ENCODE peak calls at places on chromosomes 6 and 20, in seven cellular contexts. C, D, S, E, U, R and F are unnamed samples.

GRCh38 chr20:59010321-59010994 is 3.4 kb upstream of the CTSZ start:
- DNase-seq in C (no peak), D (no peak), S (peak), E (no peak), U (no peak), R (no peak), F (no peak)

GRCh38 chr20:48162621-48163020 is 377.3 kb upstream of the SULF2 start:
- DNase-seq in C (no peak), D (no peak), S (no peak), E (no peak), U (no peak), R (no peak), F (no peak)

GRCh38 chr20:32600681-32601237 is 15.6 kb upstream of the NOL4L start:
- DNase-seq in C (peak), D (no peak), S (no peak), E (no peak), U (no peak), R (no peak), F (no peak)

GRCh38 chr6:5277589-5277988 is 16.3 kb downstream of the FARS2 start:
- DNase-seq in C (no peak), D (no peak), S (no peak), E (no peak), U (no peak), R (no peak), F (no peak)

GRCh38 chr20:37823276-37823980 is 79.5 kb upstream of the VSTM2L start:
- DNase-seq in C (peak), D (no peak), S (no peak), E (no peak), U (no peak), R (no peak), F (no peak)

GRCh38 chr20:5127204-5127858 is 523 bp downstream of the CDS2 start:
- DNase-seq in C (peak), D (peak), S (peak), E (peak), U (peak), R (peak), F (peak)

GRCh38 chr6:80638222-80639055 is 532.0 kb downstream of the BCKDHB start:
- DNase-seq in C (peak), D (no peak), S (no peak), E (peak), U (no peak), R (no peak), F (no peak)

GRCh38 chr6:101393291-101394251 is at the start of gene GRIK2:
- DNase-seq in C (peak), D (no peak), S (no peak), E (peak), U (peak), R (no peak), F (no peak)

GRCh38 chr6:110653381-110653780 is 161.9 kb downstream of the CDK19 start:
- DNase-seq in C (no peak), D (no peak), S (no peak), E (no peak), U (no peak), R (no peak), F (no peak)

GRCh38 chr6:124054034-124054433 is 250.4 kb downstream of the NKAIN2 start:
- DNase-seq in C (no peak), D (no peak), S (no peak), E (no peak), U (no peak), R (no peak), F (no peak)

GRCh38 chr6:110999634-111000270 is 17.9 kb downstream of the RPF2 start:
- DNase-seq in C (peak), D (no peak), S (no peak), E (no peak), U (no peak), R (no peak), F (no peak)

GRCh38 chr6:6890400-6890858 is 217.3 kb upstream of the RREB1 start:
- DNase-seq in C (peak), D (peak), S (no peak), E (no peak), U (no peak), R (no peak), F (no peak)

GRCh38 chr20:14687317-14687716 is 349.9 kb upstream of the FLRT3 start:
- DNase-seq in C (no peak), D (no peak), S (no peak), E (no peak), U (no peak), R (no peak), F (no peak)

GRCh38 chr6:86949776-86950175 is 12.4 kb downstream of the HTR1E start:
- DNase-seq in C (no peak), D (no peak), S (no peak), E (peak), U (no peak), R (no peak), F (no peak)

GRCh38 chr20:48236001-48236400 is 450.7 kb upstream of the SULF2 start:
- DNase-seq in C (no peak), D (no peak), S (peak), E (no peak), U (no peak), R (no peak), F (no peak)

GRCh38 chr6:149960488-149960887 is 3.3 kb upstream of the ULBP1 start:
- DNase-seq in C (no peak), D (no peak), S (no peak), E (no peak), U (no peak), R (no peak), F (no peak)

GRCh38 chr20:60395993-60396392 is 437.8 kb downstream of the CDH26 start:
- DNase-seq in C (no peak), D (no peak), S (no peak), E (no peak), U (no peak), R (no peak), F (no peak)

GRCh38 chr6:15662246-15663056 is at the start of gene DTNBP1:
- DNase-seq in C (peak), D (peak), S (peak), E (peak), U (peak), R (peak), F (peak)

GRCh38 chr6:166274739-166275370 is 33.3 kb downstream of the PRR18 start:
- DNase-seq in C (no peak), D (no peak), S (peak), E (no peak), U (no peak), R (no peak), F (no peak)

GRCh38 chr20:48782073-48782472 is 45.7 kb downstream of the PREX1 start:
- DNase-seq in C (no peak), D (no peak), S (no peak), E (no peak), U (no peak), R (no peak), F (no peak)

GRCh38 chr6:11133281-11133680 is 21.8 kb upstream of the ERVFRD-1 start:
- DNase-seq in C (no peak), D (no peak), S (no peak), E (no peak), U (no peak), R (no peak), F (no peak)

GRCh38 chr20:18511566-18511965 is 3.8 kb downstream of the SEC23B start:
- DNase-seq in C (no peak), D (no peak), S (no peak), E (no peak), U (no peak), R (no peak), F (no peak)

GRCh38 chr6:49453221-49453620 is 9.8 kb downstream of the MMUT start:
- DNase-seq in C (peak), D (no peak), S (no peak), E (no peak), U (no peak), R (no peak), F (no peak)

GRCh38 chr6:131427441-131428051 is 145.5 kb upstream of the ARG1 start:
- DNase-seq in C (no peak), D (no peak), S (no peak), E (no peak), U (no peak), R (no peak), F (no peak)

GRCh38 chr20:37810027-37810426 is 92.9 kb upstream of the VSTM2L start:
- DNase-seq in C (no peak), D (no peak), S (no peak), E (no peak), U (no peak), R (no peak), F (no peak)

GRCh38 chr6:119985952-119986736 is 636.6 kb upstream of the MAN1A1 start:
- DNase-seq in C (no peak), D (no peak), S (peak), E (no peak), U (no peak), R (no peak), F (no peak)